ENCODE peak calls at places on chromosomes 2 and 18, in seven cellular contexts. One of them, this sample, is unnamed.

GRCh38 chr2:186503827-186504606 is 18.0 kb downstream of the ZC3H15 start:
- DNase-seq in retinal pigment epithelial cell: no peak
- DNase-seq in heart left ventricle: no peak
- DNase-seq in brain microvascular endothelial cell: no peak
- DNase-seq in GM23248: peak; percentile 57
- DNase-seq in psoas muscle: no peak
- DNase-seq in CD8-positive, alpha-beta memory T cell: no peak
- DNase-seq in this sample: no peak

GRCh38 chr2:33806041-33806440 is 206.9 kb upstream of the FAM98A start:
- DNase-seq in GM23248: peak; percentile 50
- DNase-seq in retinal pigment epithelial cell: no peak
- DNase-seq in brain microvascular endothelial cell: no peak
- DNase-seq in CD8-positive, alpha-beta memory T cell: no peak
- DNase-seq in psoas muscle: no peak
- DNase-seq in heart left ventricle: no peak
- DNase-seq in this sample: no peak

GRCh38 chr2:126496493-126496892 is 159.5 kb upstream of the GYPC start:
- DNase-seq in heart left ventricle: no peak
- DNase-seq in GM23248: no peak
- DNase-seq in retinal pigment epithelial cell: no peak
- DNase-seq in brain microvascular endothelial cell: no peak
- DNase-seq in psoas muscle: no peak
- DNase-seq in CD8-positive, alpha-beta memory T cell: no peak
- DNase-seq in this sample: no peak

GRCh38 chr2:43039376-43040080 is 186.9 kb downstream of the ZFP36L2 start:
- DNase-seq in GM23248: no peak
- DNase-seq in psoas muscle: peak; percentile 39
- DNase-seq in CD8-positive, alpha-beta memory T cell: no peak
- DNase-seq in brain microvascular endothelial cell: no peak
- DNase-seq in heart left ventricle: no peak
- DNase-seq in retinal pigment epithelial cell: no peak
- DNase-seq in this sample: no peak

GRCh38 chr2:120750488-120751210 is 15.0 kb downstream of the GLI2 start:
- DNase-seq in CD8-positive, alpha-beta memory T cell: no peak
- DNase-seq in retinal pigment epithelial cell: no peak
- DNase-seq in heart left ventricle: no peak
- DNase-seq in brain microvascular endothelial cell: no peak
- DNase-seq in psoas muscle: no peak
- DNase-seq in GM23248: peak; percentile 83
- DNase-seq in this sample: no peak

GRCh38 chr18:72336786-72337185 is 207.4 kb downstream of the CBLN2 start:
- DNase-seq in heart left ventricle: no peak
- DNase-seq in CD8-positive, alpha-beta memory T cell: no peak
- DNase-seq in brain microvascular endothelial cell: no peak
- DNase-seq in psoas muscle: no peak
- DNase-seq in GM23248: no peak
- DNase-seq in retinal pigment epithelial cell: no peak
- DNase-seq in this sample: no peak

GRCh38 chr2:218166791-218167190 is at the start of gene CXCR1:
- DNase-seq in brain microvascular endothelial cell: no peak
- DNase-seq in retinal pigment epithelial cell: no peak
- DNase-seq in psoas muscle: no peak
- DNase-seq in heart left ventricle: no peak
- DNase-seq in CD8-positive, alpha-beta memory T cell: peak; percentile 25
- DNase-seq in GM23248: no peak
- DNase-seq in this sample: no peak

GRCh38 chr2:163732718-163733117 is 3.1 kb downstream of the FIGN start:
- DNase-seq in psoas muscle: no peak
- DNase-seq in GM23248: peak; percentile 45
- DNase-seq in heart left ventricle: no peak
- DNase-seq in retinal pigment epithelial cell: no peak
- DNase-seq in brain microvascular endothelial cell: no peak
- DNase-seq in CD8-positive, alpha-beta memory T cell: no peak
- DNase-seq in this sample: no peak

GRCh38 chr2:224586127-224586702 is 1.1 kb upstream of the CUL3 start:
- DNase-seq in retinal pigment epithelial cell: no peak
- DNase-seq in GM23248: no peak
- DNase-seq in heart left ventricle: no peak
- DNase-seq in CD8-positive, alpha-beta memory T cell: no peak
- DNase-seq in brain microvascular endothelial cell: no peak
- DNase-seq in psoas muscle: no peak
- DNase-seq in this sample: no peak

GRCh38 chr2:200425026-200425821 is 84.6 kb downstream of the KCTD18 start:
- DNase-seq in GM23248: no peak
- DNase-seq in brain microvascular endothelial cell: no peak
- DNase-seq in retinal pigment epithelial cell: no peak
- DNase-seq in CD8-positive, alpha-beta memory T cell: no peak
- DNase-seq in heart left ventricle: no peak
- DNase-seq in psoas muscle: no peak
- DNase-seq in this sample: no peak

GRCh38 chr2:72278046-72278445 is 130.4 kb upstream of the CYP26B1 start:
- DNase-seq in CD8-positive, alpha-beta memory T cell: no peak
- DNase-seq in GM23248: peak; percentile 87
- DNase-seq in psoas muscle: no peak
- DNase-seq in retinal pigment epithelial cell: no peak
- DNase-seq in heart left ventricle: no peak
- DNase-seq in brain microvascular endothelial cell: peak; percentile 50
- DNase-seq in this sample: peak; percentile 32

GRCh38 chr18:68438983-68439382 is 275.9 kb downstream of the TMX3 start:
- DNase-seq in heart left ventricle: peak; percentile 26
- DNase-seq in GM23248: peak; percentile 91
- DNase-seq in brain microvascular endothelial cell: no peak
- DNase-seq in psoas muscle: no peak
- DNase-seq in CD8-positive, alpha-beta memory T cell: no peak
- DNase-seq in retinal pigment epithelial cell: no peak
- DNase-seq in this sample: peak; percentile 71

GRCh38 chr2:216188956-216189355 is 79.8 kb downstream of the XRCC5 start:
- DNase-seq in GM23248: peak; percentile 85
- DNase-seq in CD8-positive, alpha-beta memory T cell: no peak
- DNase-seq in retinal pigment epithelial cell: no peak
- DNase-seq in brain microvascular endothelial cell: no peak
- DNase-seq in psoas muscle: no peak
- DNase-seq in heart left ventricle: no peak
- DNase-seq in this sample: no peak

GRCh38 chr2:63500398-63500797 is 87.9 kb downstream of the WDPCP start:
- DNase-seq in CD8-positive, alpha-beta memory T cell: no peak
- DNase-seq in GM23248: no peak
- DNase-seq in heart left ventricle: no peak
- DNase-seq in retinal pigment epithelial cell: peak; percentile 7
- DNase-seq in psoas muscle: no peak
- DNase-seq in brain microvascular endothelial cell: no peak
- DNase-seq in this sample: no peak

GRCh38 chr2:120605231-120605935 is 130.3 kb upstream of the GLI2 start:
- DNase-seq in GM23248: no peak
- DNase-seq in heart left ventricle: no peak
- DNase-seq in retinal pigment epithelial cell: no peak
- DNase-seq in brain microvascular endothelial cell: no peak
- DNase-seq in psoas muscle: no peak
- DNase-seq in CD8-positive, alpha-beta memory T cell: no peak
- DNase-seq in this sample: no peak

GRCh38 chr2:132544045-132544630 is 125.9 kb downstream of the LYPD1 start:
- DNase-seq in GM23248: no peak
- DNase-seq in psoas muscle: no peak
- DNase-seq in heart left ventricle: no peak
- DNase-seq in brain microvascular endothelial cell: no peak
- DNase-seq in retinal pigment epithelial cell: no peak
- DNase-seq in CD8-positive, alpha-beta memory T cell: no peak
- DNase-seq in this sample: no peak

GRCh38 chr18:22559414-22560282 is 141.9 kb upstream of the CTAGE1 start:
- DNase-seq in CD8-positive, alpha-beta memory T cell: no peak
- DNase-seq in brain microvascular endothelial cell: peak; percentile 84
- DNase-seq in heart left ventricle: peak; percentile 88
- DNase-seq in psoas muscle: peak; percentile 75
- DNase-seq in GM23248: peak; percentile 89
- DNase-seq in retinal pigment epithelial cell: no peak
- DNase-seq in this sample: no peak

GRCh38 chr2:235082939-235083338 is 131.1 kb downstream of the SH3BP4 start:
- DNase-seq in GM23248: no peak
- DNase-seq in retinal pigment epithelial cell: no peak
- DNase-seq in psoas muscle: no peak
- DNase-seq in heart left ventricle: no peak
- DNase-seq in brain microvascular endothelial cell: no peak
- DNase-seq in CD8-positive, alpha-beta memory T cell: no peak
- DNase-seq in this sample: no peak

GRCh38 chr2:219713110-219713509 is 85.7 kb downstream of the SLC4A3 start:
- DNase-seq in psoas muscle: no peak
- DNase-seq in GM23248: peak; percentile 54
- DNase-seq in brain microvascular endothelial cell: peak; percentile 50
- DNase-seq in heart left ventricle: no peak
- DNase-seq in CD8-positive, alpha-beta memory T cell: no peak
- DNase-seq in retinal pigment epithelial cell: no peak
- DNase-seq in this sample: no peak

GRCh38 chr2:151357359-151357758 is at the start of gene TNFAIP6:
- DNase-seq in retinal pigment epithelial cell: peak; percentile 38
- DNase-seq in heart left ventricle: no peak
- DNase-seq in brain microvascular endothelial cell: peak; percentile 86
- DNase-seq in GM23248: peak; percentile 98
- DNase-seq in psoas muscle: no peak
- DNase-seq in CD8-positive, alpha-beta memory T cell: no peak
- DNase-seq in this sample: peak; percentile 87

GRCh38 chr2:138827426-138828054 is 47.4 kb upstream of the NXPH2 start:
- DNase-seq in CD8-positive, alpha-beta memory T cell: no peak
- DNase-seq in heart left ventricle: no peak
- DNase-seq in GM23248: peak; percentile 67
- DNase-seq in psoas muscle: no peak
- DNase-seq in brain microvascular endothelial cell: peak; percentile 21
- DNase-seq in retinal pigment epithelial cell: peak; percentile 39
- DNase-seq in this sample: peak; percentile 23

GRCh38 chr18:30044496-30044895 is 998.0 kb downstream of the DSC3 start:
- DNase-seq in CD8-positive, alpha-beta memory T cell: no peak
- DNase-seq in psoas muscle: no peak
- DNase-seq in heart left ventricle: no peak
- DNase-seq in GM23248: no peak
- DNase-seq in retinal pigment epithelial cell: no peak
- DNase-seq in brain microvascular endothelial cell: no peak
- DNase-seq in this sample: no peak

GRCh38 chr2:15642334-15643208 is 50.9 kb downstream of the DDX1 start:
- DNase-seq in GM23248: no peak
- DNase-seq in CD8-positive, alpha-beta memory T cell: no peak
- DNase-seq in brain microvascular endothelial cell: no peak
- DNase-seq in psoas muscle: no peak
- DNase-seq in retinal pigment epithelial cell: peak; percentile 40
- DNase-seq in heart left ventricle: no peak
- DNase-seq in this sample: no peak

GRCh38 chr2:152611458-152612231 is 105.6 kb downstream of the PRPF40A start:
- DNase-seq in retinal pigment epithelial cell: no peak
- DNase-seq in heart left ventricle: peak; percentile 44
- DNase-seq in brain microvascular endothelial cell: peak; percentile 63
- DNase-seq in CD8-positive, alpha-beta memory T cell: no peak
- DNase-seq in psoas muscle: peak; percentile 62
- DNase-seq in GM23248: peak; percentile 79
- DNase-seq in this sample: peak; percentile 83

GRCh38 chr2:236665130-236665529 is 95.5 kb downstream of the ACKR3 start:
- DNase-seq in GM23248: peak; percentile 11
- DNase-seq in CD8-positive, alpha-beta memory T cell: no peak
- DNase-seq in heart left ventricle: no peak
- DNase-seq in psoas muscle: no peak
- DNase-seq in brain microvascular endothelial cell: no peak
- DNase-seq in retinal pigment epithelial cell: no peak
- DNase-seq in this sample: no peak

GRCh38 chr2:44535376-44535775 is 173.6 kb downstream of the CAMKMT start:
- DNase-seq in GM23248: no peak
- DNase-seq in psoas muscle: no peak
- DNase-seq in CD8-positive, alpha-beta memory T cell: no peak
- DNase-seq in heart left ventricle: no peak
- DNase-seq in brain microvascular endothelial cell: no peak
- DNase-seq in retinal pigment epithelial cell: no peak
- DNase-seq in this sample: no peak

GRCh38 chr2:144215701-144216675 is 303.9 kb downstream of the ZEB2 start:
- DNase-seq in psoas muscle: no peak
- DNase-seq in retinal pigment epithelial cell: no peak
- DNase-seq in brain microvascular endothelial cell: no peak
- DNase-seq in CD8-positive, alpha-beta memory T cell: no peak
- DNase-seq in heart left ventricle: no peak
- DNase-seq in GM23248: no peak
- DNase-seq in this sample: no peak

GRCh38 chr18:23032030-23032582 is 99.0 kb downstream of the RBBP8 start:
- DNase-seq in retinal pigment epithelial cell: peak; percentile 81
- DNase-seq in GM23248: peak; percentile 88
- DNase-seq in brain microvascular endothelial cell: no peak
- DNase-seq in heart left ventricle: no peak
- DNase-seq in CD8-positive, alpha-beta memory T cell: no peak
- DNase-seq in psoas muscle: no peak
- DNase-seq in this sample: peak; percentile 55

GRCh38 chr2:2271471-2271941 is 59.6 kb downstream of the MYT1L start:
- DNase-seq in CD8-positive, alpha-beta memory T cell: no peak
- DNase-seq in brain microvascular endothelial cell: no peak
- DNase-seq in retinal pigment epithelial cell: no peak
- DNase-seq in GM23248: peak; percentile 84
- DNase-seq in psoas muscle: no peak
- DNase-seq in heart left ventricle: peak; percentile 57
- DNase-seq in this sample: no peak

GRCh38 chr2:172833898-172834297 is 98.3 kb downstream of the RAPGEF4 start:
- DNase-seq in heart left ventricle: no peak
- DNase-seq in CD8-positive, alpha-beta memory T cell: no peak
- DNase-seq in GM23248: no peak
- DNase-seq in psoas muscle: no peak
- DNase-seq in brain microvascular endothelial cell: peak; percentile 66
- DNase-seq in retinal pigment epithelial cell: no peak
- DNase-seq in this sample: no peak
- H3K4me3 ChIP-seq in heart left ventricle: no peak overlapping the region
- H3K4me3 ChIP-seq in CD8-positive, alpha-beta memory T cell: no peak overlapping the region
- H3K4me3 ChIP-seq in GM23248: no peak overlapping the region
- H3K4me3 ChIP-seq in psoas muscle: no peak overlapping the region
- H3K4me3 ChIP-seq in brain microvascular endothelial cell: no peak overlapping the region
- H3K4me3 ChIP-seq in retinal pigment epithelial cell: no peak overlapping the region
- H3K4me3 ChIP-seq in this sample: no peak overlapping the region

GRCh38 chr2:207473203-207473865 is 56.4 kb upstream of the CREB1 start:
- DNase-seq in psoas muscle: no peak
- DNase-seq in GM23248: peak; percentile 90
- DNase-seq in brain microvascular endothelial cell: peak; percentile 86
- DNase-seq in heart left ventricle: peak; percentile 50
- DNase-seq in CD8-positive, alpha-beta memory T cell: no peak
- DNase-seq in retinal pigment epithelial cell: peak; percentile 48
- DNase-seq in this sample: peak; percentile 70
- H3K4me3 ChIP-seq in psoas muscle: no peak overlapping the region
- H3K4me3 ChIP-seq in GM23248: peak overlapping the region; percentile 40
- H3K4me3 ChIP-seq in brain microvascular endothelial cell: no peak overlapping the region
- H3K4me3 ChIP-seq in heart left ventricle: no peak overlapping the region
- H3K4me3 ChIP-seq in CD8-positive, alpha-beta memory T cell: no peak overlapping the region
- H3K4me3 ChIP-seq in retinal pigment epithelial cell: no peak overlapping the region
- H3K4me3 ChIP-seq in this sample: no peak overlapping the region

GRCh38 chr18:7872569-7872968 is 305.5 kb downstream of the PTPRM start:
- DNase-seq in CD8-positive, alpha-beta memory T cell: no peak
- DNase-seq in GM23248: peak; percentile 56
- DNase-seq in heart left ventricle: no peak
- DNase-seq in retinal pigment epithelial cell: no peak
- DNase-seq in brain microvascular endothelial cell: peak; percentile 50
- DNase-seq in psoas muscle: no peak
- DNase-seq in this sample: no peak
- H3K4me3 ChIP-seq in CD8-positive, alpha-beta memory T cell: no peak overlapping the region
- H3K4me3 ChIP-seq in GM23248: no peak overlapping the region
- H3K4me3 ChIP-seq in heart left ventricle: no peak overlapping the region
- H3K4me3 ChIP-seq in retinal pigment epithelial cell: no peak overlapping the region
- H3K4me3 ChIP-seq in brain microvascular endothelial cell: no peak overlapping the region
- H3K4me3 ChIP-seq in psoas muscle: no peak overlapping the region
- H3K4me3 ChIP-seq in this sample: no peak overlapping the region

DNA sequence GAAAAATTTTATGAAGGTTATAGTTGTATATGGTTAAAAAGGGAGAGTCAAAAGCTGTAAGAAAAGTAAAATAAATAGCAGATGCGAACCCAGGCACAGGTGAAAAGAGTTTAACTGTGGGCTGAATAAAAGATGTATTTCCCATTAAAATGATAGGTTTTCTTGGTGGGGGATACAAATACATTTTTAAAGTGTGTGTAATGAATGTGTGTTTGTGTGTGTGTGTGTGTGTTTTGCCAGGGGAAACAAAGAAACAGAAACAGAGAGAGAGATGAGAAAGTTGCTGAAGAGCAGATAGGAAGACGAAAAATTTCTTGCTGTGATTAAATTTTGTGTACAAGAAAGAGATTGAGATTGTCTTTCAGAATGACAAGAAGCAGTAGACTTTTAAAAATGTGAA is 12.1 kb downstream of the TFPI start:
- DNase-seq in CD8-positive, alpha-beta memory T cell: no peak
- DNase-seq in heart left ventricle: no peak
- DNase-seq in brain microvascular endothelial cell: peak; percentile 31
- DNase-seq in psoas muscle: no peak
- DNase-seq in retinal pigment epithelial cell: no peak
- DNase-seq in GM23248: peak; percentile 24
- DNase-seq in this sample: no peak
- H3K4me3 ChIP-seq in CD8-positive, alpha-beta memory T cell: no peak overlapping the region
- H3K4me3 ChIP-seq in heart left ventricle: no peak overlapping the region
- H3K4me3 ChIP-seq in brain microvascular endothelial cell: no peak overlapping the region
- H3K4me3 ChIP-seq in psoas muscle: peak overlapping the region; percentile 15
- H3K4me3 ChIP-seq in retinal pigment epithelial cell: no peak overlapping the region
- H3K4me3 ChIP-seq in GM23248: peak overlapping the region; percentile 58
- H3K4me3 ChIP-seq in this sample: no peak overlapping the region

This sample was measured in skeletal muscle cell.